ENCODE peak calls at places on chromosome 21, in six cellular contexts. R is small intestine; C is A549; T is PC-3; J is CD8-positive, alpha-beta memory T cell; P is tibial nerve. G is an unnamed sample.

GRCh38 chr21:26776320-26777021 is 68.7 kb downstream of the ADAMTS1 start:
- DNase-seq in C (no peak), P (no peak), R (no peak), J (no peak), T (peak), G (no peak)

GRCh38 chr21:34635307-34635706 is 20.4 kb upstream of the RCAN1 start:
- DNase-seq in J (no peak), P (no peak), T (no peak), R (no peak), C (peak), G (no peak)

GRCh38 chr21:15809065-15809464 is 79.3 kb downstream of the USP25 start:
- DNase-seq in J (no peak), R (no peak), C (no peak), P (no peak), T (no peak), G (no peak)

GRCh38 chr21:37433441-37433840 is 66.9 kb downstream of the DYRK1A start:
- DNase-seq in J (no peak), T (no peak), C (no peak), P (no peak), R (no peak), G (no peak)

GRCh38 chr21:46284077-46284644 is 1.2 kb downstream of the MCM3AP start:
- DNase-seq in T (peak), P (no peak), C (no peak), R (peak), J (no peak), G (no peak)

GRCh38 chr21:15841856-15842564 is 112.2 kb downstream of the USP25 start:
- DNase-seq in J (no peak), T (peak), R (no peak), P (no peak), C (no peak), G (no peak)

GRCh38 chr21:46221664-46222435 is 6.7 kb downstream of the LSS start:
- DNase-seq in R (no peak), J (no peak), T (no peak), C (no peak), P (no peak), G (no peak)

GRCh38 chr21:36452281-36452680 is 27.6 kb downstream of the CLDN14 start:
- DNase-seq in T (no peak), J (no peak), C (no peak), R (no peak), P (no peak), G (no peak)

GRCh38 chr21:31366825-31367224 is 22.8 kb upstream of the TIAM1 start:
- DNase-seq in T (peak), P (no peak), J (no peak), R (no peak), C (peak), G (no peak)

GRCh38 chr21:33559813-33560212 is 17.0 kb downstream of the SON start:
- DNase-seq in J (no peak), C (no peak), P (no peak), T (no peak), R (no peak), G (no peak)

GRCh38 chr21:37073417-37074194 is 552 bp downstream of the TTC3 start:
- DNase-seq in R (peak), T (peak), P (peak), J (peak), C (peak), G (peak)

GRCh38 chr21:15138475-15138874 is 73.7 kb upstream of the NRIP1 start:
- DNase-seq in T (no peak), J (no peak), R (peak), P (no peak), C (no peak), G (no peak)

GRCh38 chr21:37555672-37556261 is 189.2 kb downstream of the DYRK1A start:
- DNase-seq in P (no peak), C (no peak), R (no peak), T (no peak), J (no peak), G (no peak)

GRCh38 chr21:38945536-38946245 is 140.0 kb downstream of the ETS2 start:
- DNase-seq in P (no peak), J (no peak), C (no peak), T (no peak), R (no peak), G (no peak)

GRCh38 chr21:39666681-39667315 is 54.1 kb downstream of the B3GALT5 start:
- DNase-seq in R (no peak), P (no peak), J (no peak), T (no peak), C (no peak), G (no peak)

GRCh38 chr21:32597205-32597604 is 11.9 kb upstream of the TCP10L start:
- DNase-seq in T (peak), R (no peak), J (no peak), C (peak), P (no peak), G (no peak)

GRCh38 chr21:19993186-19993711 is 1005.0 kb upstream of the NCAM2 start:
- DNase-seq in J (no peak), R (no peak), P (no peak), C (no peak), T (no peak), G (no peak)

GRCh38 chr21:37766104-37766503 is 150.2 kb downstream of the KCNJ6 start:
- DNase-seq in J (no peak), P (no peak), C (no peak), T (no peak), R (no peak), G (no peak)

GRCh38 chr21:38654580-38654979 is 151.1 kb upstream of the ETS2 start:
- DNase-seq in P (no peak), T (no peak), R (no peak), J (no peak), C (no peak), G (no peak)

GRCh38 chr21:37675202-37675801 is 241.0 kb downstream of the KCNJ6 start:
- DNase-seq in P (peak), J (peak), T (peak), C (peak), R (peak), G (no peak)

GRCh38 chr21:26070822-26071425 is 99.6 kb downstream of the APP start:
- DNase-seq in T (peak), J (no peak), P (peak), C (peak), R (peak), G (no peak)

GRCh38 chr21:39483917-39484316 is 32.1 kb downstream of the SH3BGR start:
- DNase-seq in C (peak), T (peak), J (no peak), P (no peak), R (no peak), G (no peak)

GRCh38 chr21:40014394-40014793 is 147.2 kb downstream of the PCP4 start:
- DNase-seq in C (no peak), P (no peak), J (no peak), T (no peak), R (no peak), G (no peak)

GRCh38 chr21:44955803-44956175 is 16.0 kb downstream of the SLX9 start:
- DNase-seq in C (no peak), J (no peak), T (no peak), R (no peak), P (no peak), G (no peak)

GRCh38 chr21:44953628-44954021 is 13.8 kb downstream of the SLX9 start:
- DNase-seq in J (no peak), P (no peak), R (no peak), T (no peak), C (no peak), G (no peak)

GRCh38 chr21:44956356-44957046 is 16.7 kb downstream of the SLX9 start:
- DNase-seq in J (no peak), C (no peak), T (no peak), R (no peak), P (no peak), G (no peak)

GRCh38 chr21:44954281-44954771 is 14.5 kb downstream of the SLX9 start:
- DNase-seq in T (no peak), P (no peak), J (no peak), R (no peak), C (no peak), G (no peak)

GRCh38 chr21:44955141-44955802 is 15.4 kb downstream of the SLX9 start:
- DNase-seq in P (no peak), C (no peak), J (no peak), T (no peak), R (no peak), G (no peak)
- H3K27ac ChIP-seq in P (no peak), C (no peak), J (no peak), T (no peak), R (no peak), G (no peak)

DNA sequence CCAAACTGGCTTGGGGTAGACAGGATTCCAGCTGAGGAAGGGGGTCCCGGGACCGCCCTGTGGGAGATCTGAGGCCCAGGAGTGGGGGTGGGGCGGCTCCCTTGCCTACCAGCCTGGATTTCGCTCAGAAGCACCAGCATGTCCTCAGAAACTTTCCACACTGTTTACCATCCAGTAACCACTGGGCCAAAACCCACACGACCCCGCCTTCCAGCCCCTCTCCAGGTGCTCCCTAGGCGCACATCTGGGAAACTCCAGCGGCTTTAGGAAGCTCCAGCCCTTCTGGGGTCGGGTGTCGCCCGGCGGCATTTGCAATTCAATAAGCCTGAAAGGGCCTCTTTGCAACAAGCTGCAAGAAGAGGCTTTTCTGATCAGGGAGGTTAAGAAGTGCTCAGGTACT is 4.6 kb downstream of the RIPK4 start:
- DNase-seq in P (no peak), T (peak), J (no peak), R (no peak), C (no peak), G (no peak)
- H3K4me3 ChIP-seq in P (no peak), T (peak), J (no peak), R (peak), C (peak), G (no peak)

GRCh38 chr21:28770867-28771661 is 221.6 kb downstream of the LTN1 start:
- DNase-seq in P (no peak), J (no peak), T (no peak), C (no peak), R (no peak), G (no peak)
- H3K27ac ChIP-seq in P (peak), J (no peak), T (no peak), C (no peak), R (peak), G (peak)

DNA sequence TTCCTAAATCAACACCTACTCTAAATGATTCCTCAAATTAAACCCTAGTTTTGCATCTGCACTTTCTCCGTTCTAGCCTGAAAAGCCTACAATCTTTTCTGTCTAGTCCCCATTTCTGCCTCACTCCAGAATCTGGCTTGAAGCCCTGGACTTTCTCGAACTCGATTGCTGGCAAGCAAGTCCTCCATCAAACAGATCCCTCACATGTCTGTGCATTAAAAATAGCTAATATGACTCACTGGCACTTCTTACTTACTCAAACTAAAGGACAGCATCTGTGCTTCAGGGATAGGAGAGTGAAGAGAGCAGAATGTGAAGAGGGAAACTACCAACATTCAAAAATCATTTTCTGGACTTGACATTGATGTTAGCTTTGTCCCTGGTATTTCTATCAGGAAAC is 51.8 kb upstream of the CXADR start:
- DNase-seq in C (peak), P (no peak), J (no peak), T (peak), R (peak), G (no peak)
- H3K4me3 ChIP-seq in C (no peak), P (no peak), J (no peak), T (no peak), R (no peak), G (no peak)